ENCODE peak calls at places on chromosomes 13 and 19, in nine cellular contexts. E is astrocyte; L is body of pancreas; V is CD8-positive, alpha-beta T cell; M is osteoblast; Q is tibial artery; B is AG04450; I is PC-9; X is fibroblast of pulmonary artery. D is an unnamed sample.

GRCh38 chr13:72875233-72875632 is 93.3 kb downstream of the PIBF1 start:
- DNase-seq in E (peak), L (no peak), V (no peak), M (no peak), Q (no peak), B (no peak), I (no peak), X (no peak), D (no peak)

GRCh38 chr19:3721900-3722442 is 13.8 kb downstream of the TJP3 start:
- DNase-seq in E (no peak), L (no peak), V (no peak), M (peak), Q (no peak), B (no peak), I (no peak), X (no peak), D (no peak)

GRCh38 chr13:33195693-33196464 is 89.7 kb downstream of the STARD13 start:
- DNase-seq in E (no peak), L (no peak), V (no peak), M (no peak), Q (no peak), B (no peak), I (no peak), X (no peak), D (no peak)

GRCh38 chr19:40605201-40605971 is 4.2 kb downstream of the LTBP4 start:
- DNase-seq in E (peak), L (peak), V (peak), M (peak), Q (peak), B (no peak), I (peak), X (peak), D (peak)

GRCh38 chr13:75372517-75372916 is 109.5 kb downstream of the TBC1D4 start:
- DNase-seq in E (no peak), L (peak), V (no peak), M (no peak), Q (no peak), B (no peak), I (peak), X (peak), D (no peak)

GRCh38 chr13:106354961-106355360 is 180.5 kb downstream of the EFNB2 start:
- DNase-seq in E (no peak), L (no peak), V (no peak), M (no peak), Q (no peak), B (no peak), I (no peak), X (no peak), D (no peak)

GRCh38 chr13:34671136-34671535 is 270.9 kb upstream of the NBEA start:
- DNase-seq in E (peak), L (no peak), V (no peak), M (no peak), Q (peak), B (no peak), I (no peak), X (no peak), D (peak)

GRCh38 chr13:48979892-48980291 is 4.2 kb downstream of the FNDC3A start:
- DNase-seq in E (no peak), L (no peak), V (no peak), M (no peak), Q (no peak), B (no peak), I (no peak), X (no peak), D (no peak)

GRCh38 chr19:32336259-32337111 is 8.9 kb upstream of the ZNF507 start:
- DNase-seq in E (no peak), L (no peak), V (no peak), M (peak), Q (no peak), B (no peak), I (no peak), X (peak), D (no peak)

GRCh38 chr19:3365447-3366103 is 808 bp upstream of the NFIC start:
- DNase-seq in E (peak), L (peak), V (no peak), M (peak), Q (peak), B (no peak), I (peak), X (peak), D (no peak)

GRCh38 chr13:47397739-47398138 is 500.9 kb upstream of the HTR2A start:
- DNase-seq in E (peak), L (no peak), V (no peak), M (peak), Q (no peak), B (peak), I (no peak), X (no peak), D (no peak)

GRCh38 chr13:86572115-86572514 is 772.9 kb upstream of the SLITRK6 start:
- DNase-seq in E (peak), L (no peak), V (no peak), M (no peak), Q (no peak), B (peak), I (no peak), X (peak), D (no peak)

GRCh38 chr13:50082426-50083283 is 67.4 kb downstream of the KCNRG start:
- DNase-seq in E (peak), L (peak), V (peak), M (peak), Q (peak), B (no peak), I (peak), X (peak), D (peak)

GRCh38 chr13:89900104-89900760 is 1447.3 kb upstream of the MIR17HG start:
- DNase-seq in E (no peak), L (no peak), V (no peak), M (no peak), Q (no peak), B (no peak), I (no peak), X (no peak), D (no peak)

GRCh38 chr13:33119886-33120543 is 103.8 kb downstream of the KL start:
- DNase-seq in E (peak), L (no peak), V (no peak), M (no peak), Q (no peak), B (no peak), I (peak), X (no peak), D (peak)

GRCh38 chr13:39776439-39776838 is 121.0 kb downstream of the COG6 start:
- DNase-seq in E (peak), L (no peak), V (no peak), M (peak), Q (no peak), B (peak), I (no peak), X (peak), D (no peak)

GRCh38 chr19:16435999-16436650 is 35.6 kb downstream of the EPS15L1 start:
- DNase-seq in E (peak), L (no peak), V (no peak), M (peak), Q (no peak), B (no peak), I (no peak), X (peak), D (no peak)

GRCh38 chr13:19587635-19588300 is 26.4 kb upstream of the TPTE2 start:
- DNase-seq in E (peak), L (peak), V (peak), M (peak), Q (no peak), B (no peak), I (peak), X (peak), D (no peak)

GRCh38 chr13:35393886-35394285 is 82.6 kb downstream of the MAB21L1 start:
- DNase-seq in E (no peak), L (no peak), V (no peak), M (no peak), Q (no peak), B (no peak), I (no peak), X (no peak), D (no peak)

GRCh38 chr19:18000981-18001836 is 6.8 kb upstream of the ARRDC2 start:
- DNase-seq in E (peak), L (peak), V (peak), M (peak), Q (peak), B (no peak), I (peak), X (peak), D (no peak)

GRCh38 chr13:42478531-42479156 is 95.3 kb upstream of the TNFSF11 start:
- DNase-seq in E (no peak), L (no peak), V (no peak), M (peak), Q (no peak), B (no peak), I (no peak), X (peak), D (no peak)

GRCh38 chr13:46948338-46948737 is 51.5 kb upstream of the HTR2A start:
- DNase-seq in E (no peak), L (no peak), V (no peak), M (no peak), Q (no peak), B (no peak), I (peak), X (no peak), D (no peak)

GRCh38 chr13:101398191-101398590 is 18.1 kb downstream of the NALCN start:
- DNase-seq in E (peak), L (no peak), V (no peak), M (peak), Q (no peak), B (peak), I (no peak), X (peak), D (no peak)

GRCh38 chr19:51691122-51692064 is 1.7 kb upstream of the SPACA6 start:
- DNase-seq in E (peak), L (no peak), V (no peak), M (peak), Q (no peak), B (no peak), I (no peak), X (peak), D (no peak)
- H3K4me3 ChIP-seq in E (peak), L (no peak), V (peak), M (peak), Q (peak), B (peak), I (peak), X (peak), D (peak)

GRCh38 chr19:38565686-38566105 is 52.1 kb downstream of the MAP4K1 start:
- DNase-seq in E (no peak), L (no peak), V (no peak), M (no peak), Q (no peak), B (no peak), I (no peak), X (no peak), D (no peak)
- TF ChIP-seq CTCF in E (no peak), L (no peak), V (no peak), M (no peak), Q (no peak), B (no peak), I (no peak), X (no peak), D (no peak)

DNA sequence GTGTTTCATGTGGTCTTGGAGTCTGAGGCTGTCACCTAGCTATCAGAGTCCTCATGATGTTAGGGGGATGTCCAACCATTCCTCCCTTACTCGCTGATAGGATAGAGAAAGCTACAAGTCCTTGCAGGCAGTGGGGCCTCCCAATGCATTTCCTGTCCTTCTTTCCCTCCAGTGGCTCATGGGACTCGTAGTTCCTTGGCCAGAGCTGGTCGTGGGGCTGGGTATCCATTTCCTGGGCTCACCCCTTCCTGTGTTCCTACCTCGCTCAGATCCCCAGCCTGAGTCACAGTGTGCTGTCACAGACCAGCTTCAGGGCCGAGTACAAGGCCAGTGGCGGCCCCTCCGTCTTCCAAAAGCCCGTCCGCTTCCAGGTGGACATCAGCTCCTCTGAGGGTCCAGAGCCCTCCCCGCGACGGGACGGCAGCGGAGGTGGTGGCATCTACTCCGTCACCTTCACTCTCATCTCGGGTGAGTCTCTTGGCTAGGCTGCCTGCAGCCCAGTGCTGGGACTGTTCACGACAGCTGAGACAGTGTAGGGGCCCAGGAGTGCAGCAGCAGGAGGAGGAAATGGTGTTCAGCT is 19.1 kb downstream of the TMEM150B start:
- DNase-seq in E (no peak), L (no peak), V (no peak), M (peak), Q (no peak), B (no peak), I (no peak), X (no peak), D (no peak)
- H3K4me3 ChIP-seq in E (no peak), L (no peak), V (no peak), M (no peak), Q (no peak), B (no peak), I (no peak), X (no peak), D (no peak)

GRCh38 chr19:35612559-35613321 is at the start of gene HAUS5:
- DNase-seq in E (peak), L (peak), V (peak), M (peak), Q (peak), B (peak), I (peak), X (peak), D (peak)
- TF ChIP-seq CTCF in E (no peak), L (peak), V (no peak), M (no peak), Q (peak), B (no peak), I (no peak), X (no peak), D (peak)

GRCh38 chr13:109786457-109787134 is at the start of gene IRS2:
- DNase-seq in E (peak), L (peak), V (peak), M (peak), Q (peak), B (peak), I (peak), X (peak), D (no peak)
- H3K4me3 ChIP-seq in E (peak), L (peak), V (peak), M (peak), Q (peak), B (peak), I (peak), X (peak), D (peak)

GRCh38 chr19:10964903-10965302 is 4.1 kb downstream of the SMARCA4 start:
- DNase-seq in E (no peak), L (no peak), V (no peak), M (peak), Q (no peak), B (no peak), I (no peak), X (no peak), D (no peak)
- TF ChIP-seq CTCF in E (no peak), L (no peak), V (no peak), M (no peak), Q (no peak), B (peak), I (no peak), X (no peak), D (no peak)

D was measured in LNCaP clone FGC.